ENCODE peak calls at places on chromosomes 2 and 18, in ten cellular contexts. Y, C, F, O, R, A, T, B, N and I are unnamed samples.

GRCh38 chr2:72883356-72883962 is 3.7 kb upstream of the SPR start:
- DNase-seq in Y (no peak), C (peak), F (peak), O (peak), R (no peak), A (peak), T (no peak), B (peak), N (no peak), I (no peak)

GRCh38 chr18:36843784-36844183 is 14.9 kb downstream of the KIAA1328 start:
- DNase-seq in Y (no peak), C (no peak), F (no peak), O (peak), R (no peak), A (peak), T (no peak), B (no peak), N (no peak), I (no peak)

GRCh38 chr2:232494542-232494941 is 6.9 kb upstream of the ECEL1 start:
- DNase-seq in Y (no peak), C (no peak), F (no peak), O (no peak), R (no peak), A (no peak), T (no peak), B (no peak), N (no peak), I (no peak)

GRCh38 chr18:23135679-23136325 is 517 bp downstream of the CABLES1 start:
- DNase-seq in Y (no peak), C (peak), F (no peak), O (no peak), R (no peak), A (no peak), T (no peak), B (no peak), N (peak), I (no peak)

GRCh38 chr2:169961911-169962310 is 134.7 kb downstream of the UBR3 start:
- DNase-seq in Y (no peak), C (no peak), F (no peak), O (peak), R (peak), A (peak), T (no peak), B (no peak), N (no peak), I (no peak)

GRCh38 chr18:35915056-35915455 is 57.4 kb upstream of the RMP24 start:
- DNase-seq in Y (no peak), C (no peak), F (no peak), O (no peak), R (no peak), A (no peak), T (no peak), B (no peak), N (no peak), I (no peak)

GRCh38 chr2:186590538-186591441 is 934 bp downstream of the ITGAV start:
- DNase-seq in Y (no peak), C (peak), F (peak), O (peak), R (no peak), A (peak), T (no peak), B (peak), N (peak), I (no peak)

GRCh38 chr18:74682141-74682997 is 84.7 kb downstream of the ZNF407 start:
- DNase-seq in Y (no peak), C (no peak), F (no peak), O (peak), R (no peak), A (no peak), T (no peak), B (no peak), N (no peak), I (no peak)

GRCh38 chr2:64145119-64145518 is 899 bp upstream of the PELI1 start:
- DNase-seq in Y (no peak), C (no peak), F (no peak), O (no peak), R (no peak), A (no peak), T (no peak), B (no peak), N (no peak), I (no peak)

GRCh38 chr2:36484454-36484853 is 113.5 kb downstream of the FEZ2 start:
- DNase-seq in Y (no peak), C (no peak), F (no peak), O (no peak), R (no peak), A (no peak), T (no peak), B (no peak), N (no peak), I (no peak)

GRCh38 chr2:28253543-28253942 is 139.1 kb upstream of the FOSL2 start:
- DNase-seq in Y (no peak), C (no peak), F (no peak), O (no peak), R (no peak), A (no peak), T (no peak), B (no peak), N (no peak), I (no peak)

GRCh38 chr2:70089220-70089945 is 2.1 kb downstream of the PCBP1 start:
- DNase-seq in Y (no peak), C (no peak), F (peak), O (no peak), R (peak), A (no peak), T (no peak), B (peak), N (peak), I (no peak)

GRCh38 chr2:168912466-168913170 is 11.5 kb downstream of the G6PC2 start:
- DNase-seq in Y (no peak), C (no peak), F (no peak), O (peak), R (no peak), A (peak), T (no peak), B (no peak), N (peak), I (peak)

GRCh38 chr2:32925976-32926707 is 20.6 kb upstream of the LTBP1 start:
- DNase-seq in Y (no peak), C (no peak), F (no peak), O (no peak), R (no peak), A (no peak), T (no peak), B (no peak), N (no peak), I (no peak)

GRCh38 chr18:26097563-26097962 is 7.2 kb upstream of the SS18 start:
- DNase-seq in Y (no peak), C (peak), F (no peak), O (no peak), R (no peak), A (no peak), T (no peak), B (no peak), N (no peak), I (no peak)

GRCh38 chr2:162344617-162344950 is 652 bp downstream of the GCA start:
- DNase-seq in Y (no peak), C (peak), F (no peak), O (no peak), R (no peak), A (no peak), T (no peak), B (no peak), N (no peak), I (no peak)

GRCh38 chr2:175030380-175031271 is 25.4 kb upstream of the CHN1 start:
- DNase-seq in Y (no peak), C (peak), F (no peak), O (peak), R (no peak), A (peak), T (peak), B (peak), N (peak), I (no peak)

GRCh38 chr2:206915136-206915535 is 24.2 kb upstream of the CPO start:
- DNase-seq in Y (no peak), C (peak), F (no peak), O (peak), R (no peak), A (peak), T (peak), B (peak), N (no peak), I (no peak)

GRCh38 chr2:24206242-24206641 is 31.4 kb downstream of the FAM228A start:
- DNase-seq in Y (no peak), C (no peak), F (no peak), O (no peak), R (no peak), A (no peak), T (no peak), B (no peak), N (no peak), I (no peak)

GRCh38 chr2:15471606-15472005 is 89.5 kb downstream of the NBAS start:
- DNase-seq in Y (no peak), C (no peak), F (no peak), O (no peak), R (no peak), A (no peak), T (no peak), B (peak), N (no peak), I (no peak)

GRCh38 chr2:50455351-50455750 is 576.6 kb downstream of the NRXN1 start:
- DNase-seq in Y (no peak), C (no peak), F (no peak), O (no peak), R (no peak), A (no peak), T (no peak), B (no peak), N (no peak), I (no peak)

GRCh38 chr2:239259603-239260298 is 141.1 kb downstream of the HDAC4 start:
- DNase-seq in Y (no peak), C (no peak), F (no peak), O (no peak), R (no peak), A (no peak), T (no peak), B (no peak), N (no peak), I (no peak)

GRCh38 chr2:114651933-114652332 is 209.5 kb downstream of the DPP10 start:
- DNase-seq in Y (no peak), C (no peak), F (no peak), O (no peak), R (no peak), A (no peak), T (no peak), B (no peak), N (no peak), I (no peak)

GRCh38 chr2:55371387-55371786 is 48.3 kb downstream of the CCDC88A start:
- DNase-seq in Y (no peak), C (no peak), F (no peak), O (no peak), R (no peak), A (peak), T (no peak), B (no peak), N (no peak), I (no peak)

GRCh38 chr2:21267232-21267835 is 143.6 kb downstream of the TDRD15 start:
- DNase-seq in Y (no peak), C (no peak), F (no peak), O (no peak), R (no peak), A (no peak), T (no peak), B (no peak), N (no peak), I (no peak)

GRCh38 chr2:236214331-236214995 is 46.3 kb upstream of the GBX2 start:
- DNase-seq in Y (no peak), C (no peak), F (no peak), O (no peak), R (no peak), A (no peak), T (no peak), B (no peak), N (no peak), I (no peak)

GRCh38 chr2:10469301-10469700 is 21.2 kb upstream of the ODC1 start:
- DNase-seq in Y (no peak), C (no peak), F (no peak), O (no peak), R (peak), A (no peak), T (no peak), B (no peak), N (peak), I (no peak)

GRCh38 chr18:28459587-28459986 is 282.7 kb upstream of the CDH2 start:
- DNase-seq in Y (no peak), C (no peak), F (no peak), O (no peak), R (no peak), A (no peak), T (no peak), B (peak), N (no peak), I (no peak)

GRCh38 chr2:231891514-231891905 is 34.7 kb downstream of the NPPC start:
- DNase-seq in Y (no peak), C (no peak), F (no peak), O (no peak), R (no peak), A (no peak), T (no peak), B (no peak), N (no peak), I (no peak)

GRCh38 chr2:65675350-65675749 is 243.0 kb upstream of the SPRED2 start:
- DNase-seq in Y (no peak), C (no peak), F (no peak), O (peak), R (no peak), A (no peak), T (no peak), B (no peak), N (no peak), I (no peak)

GRCh38 chr2:191617589-191617988 is 60.3 kb upstream of the NABP1 start:
- DNase-seq in Y (peak), C (no peak), F (no peak), O (no peak), R (no peak), A (no peak), T (no peak), B (no peak), N (no peak), I (no peak)

GRCh38 chr2:57444731-57445414 is 601.7 kb upstream of the VRK2 start:
- DNase-seq in Y (no peak), C (no peak), F (no peak), O (no peak), R (no peak), A (no peak), T (no peak), B (no peak), N (no peak), I (no peak)

GRCh38 chr2:30239308-30240161 is 8.2 kb downstream of the LBH start:
- DNase-seq in Y (peak), C (peak), F (peak), O (peak), R (peak), A (peak), T (peak), B (peak), N (peak), I (no peak)

GRCh38 chr2:117832905-117833613 is 18.6 kb downstream of the DDX18 start:
- DNase-seq in Y (no peak), C (peak), F (no peak), O (peak), R (no peak), A (peak), T (no peak), B (peak), N (no peak), I (no peak)

GRCh38 chr2:12451726-12452125 is 265.0 kb upstream of the TRIB2 start:
- DNase-seq in Y (no peak), C (no peak), F (no peak), O (no peak), R (no peak), A (no peak), T (no peak), B (no peak), N (no peak), I (no peak)

GRCh38 chr2:230793573-230794359 is 71.0 kb upstream of the ITM2C start:
- DNase-seq in Y (peak), C (peak), F (peak), O (peak), R (peak), A (peak), T (peak), B (peak), N (no peak), I (no peak)

GRCh38 chr2:7625392-7626138 is 708.4 kb downstream of the RNF144A start:
- DNase-seq in Y (no peak), C (no peak), F (no peak), O (no peak), R (no peak), A (no peak), T (no peak), B (no peak), N (no peak), I (no peak)

GRCh38 chr2:238488347-238488826 is 61.7 kb downstream of the ASB1 start:
- DNase-seq in Y (no peak), C (no peak), F (no peak), O (no peak), R (no peak), A (no peak), T (no peak), B (no peak), N (no peak), I (no peak)

GRCh38 chr2:42248846-42249245 is 79.7 kb downstream of the EML4 start:
- DNase-seq in Y (no peak), C (no peak), F (no peak), O (no peak), R (no peak), A (no peak), T (no peak), B (no peak), N (no peak), I (no peak)

GRCh38 chr2:36993841-36994620 is 27.7 kb upstream of the STRN start:
- DNase-seq in Y (no peak), C (no peak), F (no peak), O (peak), R (no peak), A (no peak), T (no peak), B (no peak), N (no peak), I (no peak)

GRCh38 chr18:59551902-59552635 is 145.2 kb downstream of the CCBE1 start:
- DNase-seq in Y (no peak), C (no peak), F (peak), O (no peak), R (no peak), A (no peak), T (no peak), B (no peak), N (no peak), I (no peak)

GRCh38 chr18:59553273-59553672 is 143.9 kb downstream of the CCBE1 start:
- DNase-seq in Y (no peak), C (no peak), F (no peak), O (no peak), R (no peak), A (no peak), T (no peak), B (no peak), N (peak), I (no peak)

GRCh38 chr18:59547691-59548182 is 149.5 kb downstream of the CCBE1 start:
- DNase-seq in Y (no peak), C (no peak), F (no peak), O (peak), R (no peak), A (peak), T (no peak), B (no peak), N (no peak), I (no peak)

GRCh38 chr18:59546164-59546563 is 151.1 kb downstream of the CCBE1 start:
- DNase-seq in Y (no peak), C (peak), F (no peak), O (peak), R (no peak), A (peak), T (no peak), B (no peak), N (no peak), I (no peak)

GRCh38 chr18:59549797-59550516 is 147.3 kb downstream of the CCBE1 start:
- DNase-seq in Y (no peak), C (no peak), F (peak), O (no peak), R (no peak), A (no peak), T (no peak), B (no peak), N (peak), I (no peak)
- H3K27ac ChIP-seq in Y (no peak), C (no peak), F (no peak), O (no peak), R (no peak), A (no peak), T (no peak), B (no peak), N (peak), I (no peak)

GRCh38 chr2:45568935-45569334 is 42.1 kb downstream of the SRBD1 start:
- DNase-seq in Y (no peak), C (peak), F (no peak), O (no peak), R (no peak), A (no peak), T (no peak), B (no peak), N (no peak), I (no peak)
- H3K27ac ChIP-seq in Y (peak), C (peak), F (no peak), O (no peak), R (peak), A (no peak), T (no peak), B (no peak), N (no peak), I (no peak)

DNA sequence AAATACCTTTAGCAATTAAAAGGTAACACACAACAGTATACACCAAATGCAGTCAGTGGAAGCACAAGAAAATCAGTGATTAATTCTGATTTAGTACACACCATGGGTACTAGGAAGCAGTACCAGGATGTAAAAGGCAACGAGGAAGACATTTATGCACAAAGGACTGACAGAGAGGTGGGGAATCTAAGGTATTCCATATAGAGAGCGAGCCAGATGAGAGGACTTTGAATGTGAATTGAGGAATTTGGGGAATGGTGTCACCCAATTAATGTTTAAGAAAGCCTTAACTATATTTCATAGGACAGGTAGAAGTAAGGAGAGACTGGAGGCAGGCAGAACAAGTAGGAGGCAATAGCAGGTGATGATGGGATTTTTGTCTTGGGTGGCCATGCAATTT is 11.7 kb downstream of the CPS1 start:
- DNase-seq in Y (no peak), C (no peak), F (no peak), O (no peak), R (no peak), A (no peak), T (no peak), B (no peak), N (no peak), I (no peak)
- H3K27ac ChIP-seq in Y (no peak), C (no peak), F (no peak), O (no peak), R (no peak), A (no peak), T (no peak), B (no peak), N (no peak), I (no peak)

GRCh38 chr18:79006106-79006795 is 26.6 kb downstream of the SALL3 start:
- DNase-seq in Y (no peak), C (no peak), F (no peak), O (no peak), R (no peak), A (no peak), T (no peak), B (no peak), N (no peak), I (no peak)
- H3K27ac ChIP-seq in Y (no peak), C (no peak), F (no peak), O (no peak), R (no peak), A (no peak), T (no peak), B (no peak), N (no peak), I (no peak)

GRCh38 chr2:19899853-19900525 is 1.8 kb downstream of the TTC32 start:
- DNase-seq in Y (no peak), C (no peak), F (no peak), O (no peak), R (no peak), A (no peak), T (no peak), B (no peak), N (no peak), I (no peak)
- H3K27ac ChIP-seq in Y (peak), C (no peak), F (no peak), O (peak), R (peak), A (no peak), T (no peak), B (peak), N (no peak), I (no peak)

DNA sequence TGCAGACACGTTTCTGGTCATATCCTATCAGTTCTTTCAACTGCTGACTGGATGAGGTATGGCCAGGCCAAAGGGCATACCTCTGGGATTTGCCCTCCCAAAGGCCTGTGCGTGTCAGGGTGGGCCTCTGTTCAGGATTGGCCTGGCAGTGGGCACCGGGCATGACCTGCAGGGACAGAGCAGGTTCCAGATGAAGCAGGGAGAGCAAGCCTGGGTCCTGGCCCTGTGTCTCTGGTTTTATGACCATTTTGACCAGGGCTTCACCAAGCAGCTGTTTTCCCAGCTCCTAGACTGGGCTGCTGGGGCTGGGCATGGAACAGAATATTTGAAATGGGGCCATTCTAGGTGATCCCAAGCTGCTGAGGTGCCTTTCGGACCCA is 348 bp upstream of the PROM2 start:
- DNase-seq in Y (no peak), C (no peak), F (no peak), O (no peak), R (peak), A (no peak), T (no peak), B (no peak), N (no peak), I (no peak)
- H3K27ac ChIP-seq in Y (no peak), C (peak), F (no peak), O (no peak), R (no peak), A (no peak), T (peak), B (no peak), N (no peak), I (no peak)